ENCODE peak calls at places on chromosomes 13 and 19, in four cellular contexts. T is heart right ventricle, P is GM04503, N is mesothelial cell of epicardium. R is an unnamed sample.

GRCh38 chr13:95300625-95301134 is 571 bp downstream of the ABCC4 start:
- DNase-seq in T (peak), P (peak), N (no peak), R (peak)

GRCh38 chr19:31356587-31357314 is 7.5 kb upstream of the TSHZ3 start:
- DNase-seq in T (peak), P (no peak), N (no peak), R (no peak)

GRCh38 chr19:29836409-29836825 is 24.6 kb downstream of the CCNE1 start:
- DNase-seq in T (no peak), P (no peak), N (no peak), R (peak)

GRCh38 chr13:113458218-113459065 is 5.2 kb upstream of the ADPRHL1 start:
- DNase-seq in T (no peak), P (no peak), N (no peak), R (no peak)

GRCh38 chr13:90365130-90365529 is 982.4 kb upstream of the MIR17HG start:
- DNase-seq in T (no peak), P (no peak), N (no peak), R (no peak)

GRCh38 chr13:79492313-79492798 is 11.4 kb downstream of the NDFIP2 start:
- DNase-seq in T (no peak), P (no peak), N (no peak), R (no peak)

GRCh38 chr19:4028334-4029246 is 21.1 kb downstream of the PIAS4 start:
- DNase-seq in T (no peak), P (no peak), N (no peak), R (no peak)

GRCh38 chr19:47663435-47663910 is 49.7 kb upstream of the EHD2 start:
- DNase-seq in T (no peak), P (peak), N (no peak), R (no peak)

GRCh38 chr13:19713186-19713965 is 69.4 kb downstream of the PSPC1 start:
- DNase-seq in T (no peak), P (no peak), N (no peak), R (peak)

GRCh38 chr13:110265682-110266430 is 41.1 kb downstream of the COL4A1 start:
- DNase-seq in T (peak), P (no peak), N (no peak), R (no peak)

GRCh38 chr13:74025369-74025768 is 108.8 kb downstream of the KLF12 start:
- DNase-seq in T (no peak), P (no peak), N (no peak), R (peak)

GRCh38 chr13:99281811-99282263 is 23.7 kb upstream of the GPR18 start:
- DNase-seq in T (peak), P (no peak), N (no peak), R (peak)

R was measured in GM12865.